ENCODE peak calls at places on chromosome 22, in five cellular contexts. O is CD4-positive, CD25-positive, alpha-beta regulatory T cell; A is CD4-positive, alpha-beta T cell; P is esophagus squamous epithelium; B is mesenchymal stem cell. K is an unnamed sample.

GRCh38 chr22:44378380-44378779 is 65.6 kb upstream of the SHISAL1 start:
- DNase-seq in O (no peak), A (no peak), B (no peak), P (no peak), K (no peak)

GRCh38 chr22:25404923-25405853 is 159.3 kb upstream of the GRK3 start:
- DNase-seq in O (peak; percentile 55), A (peak; percentile 31), P (no peak), B (peak; percentile 76), K (peak; percentile 93)

GRCh38 chr22:49966041-49966715 is 5.6 kb downstream of the PIM3 start:
- DNase-seq in P (no peak), B (no peak), O (no peak), A (peak; percentile 2), K (peak; percentile 51)

GRCh38 chr22:37817705-37818311 is 5.4 kb upstream of the GALR3 start:
- DNase-seq in B (peak; percentile 84), O (peak; percentile 74), P (no peak), A (peak; percentile 71), K (peak; percentile 94)

GRCh38 chr22:49735411-49736311 is 92.0 kb downstream of the BRD1 start:
- DNase-seq in O (no peak), B (no peak), A (no peak), P (no peak), K (no peak)

GRCh38 chr22:26711205-26711958 is 54.0 kb downstream of the MIAT start:
- DNase-seq in B (peak; percentile 84), O (no peak), A (no peak), P (no peak), K (no peak)

GRCh38 chr22:46086577-46087335 is 63.6 kb upstream of the PPARA start:
- DNase-seq in O (no peak), P (no peak), A (no peak), B (no peak), K (peak; percentile 42)

GRCh38 chr22:25048659-25049657 is 96.4 kb downstream of the KIAA1671 start:
- DNase-seq in P (no peak), B (peak; percentile 61), A (peak; percentile 64), O (peak; percentile 56), K (peak; percentile 73)

GRCh38 chr22:41782751-41783150 is 17.7 kb upstream of the CCDC134 start:
- DNase-seq in P (no peak), B (no peak), O (no peak), A (no peak), K (no peak)

GRCh38 chr22:30140414-30140813 is 60.1 kb downstream of the HORMAD2 start:
- DNase-seq in P (no peak), A (no peak), O (no peak), B (no peak), K (no peak)

GRCh38 chr22:41620646-41621098 is at the start of gene DESI1:
- DNase-seq in A (no peak), P (no peak), O (no peak), B (no peak), K (no peak)

GRCh38 chr22:27756212-27756660 is 45.3 kb downstream of the MN1 start:
- DNase-seq in A (no peak), O (no peak), B (no peak), P (no peak), K (no peak)

GRCh38 chr22:41762980-41763779 is 37.3 kb upstream of the CCDC134 start:
- DNase-seq in B (no peak), A (peak; percentile 16), P (no peak), O (peak; percentile 32), K (no peak)

GRCh38 chr22:30892731-30893221 is 75.8 kb downstream of the MORC2 start:
- DNase-seq in B (no peak), A (no peak), P (no peak), O (no peak), K (no peak)

GRCh38 chr22:45211435-45211834 is 29.3 kb downstream of the KIAA0930 start:
- DNase-seq in P (no peak), B (peak; percentile 39), A (no peak), O (no peak), K (no peak)

GRCh38 chr22:30675436-30675835 is 7.8 kb upstream of the DUSP18 start:
- DNase-seq in P (no peak), B (no peak), A (no peak), O (no peak), K (no peak)

GRCh38 chr22:20256042-20256441 is 12.1 kb downstream of the RTN4R start:
- DNase-seq in P (no peak), B (no peak), A (no peak), O (no peak), K (no peak)

GRCh38 chr22:28986366-28986765 is 75.3 kb downstream of the C22orf31 start:
- DNase-seq in A (no peak), B (peak; percentile 84), O (no peak), P (no peak), K (no peak)

GRCh38 chr22:31569126-31569525 is 72.8 kb downstream of the SFI1 start:
- DNase-seq in A (no peak), P (no peak), B (no peak), O (no peak), K (no peak)

GRCh38 chr22:46442217-46442853 is 95.1 kb downstream of the CELSR1 start:
- DNase-seq in A (no peak), P (no peak), B (no peak), O (no peak), K (no peak)

GRCh38 chr22:25488244-25489020 is 76.0 kb upstream of the GRK3 start:
- DNase-seq in A (no peak), O (no peak), B (peak; percentile 71), P (no peak), K (peak; percentile 81)

GRCh38 chr22:42180349-42180842 is 49.8 kb upstream of the CYP2D6 start:
- DNase-seq in A (peak; percentile 40), O (peak; percentile 79), P (no peak), B (no peak), K (peak; percentile 68)

GRCh38 chr22:38205261-38206128 is 3.7 kb downstream of the MAFF start:
- DNase-seq in O (no peak), A (no peak), B (peak; percentile 47), P (no peak), K (peak; percentile 96)

GRCh38 chr22:29914165-29914564 is 31.2 kb downstream of the MTMR3 start:
- DNase-seq in P (no peak), A (no peak), B (peak; percentile 87), O (no peak), K (no peak)

GRCh38 chr22:45285431-45286058 is 796 bp downstream of the UPK3A start:
- DNase-seq in P (no peak), B (no peak), A (no peak), O (no peak), K (no peak)

GRCh38 chr22:25764270-25765015 is 22.5 kb downstream of the MYO18B start:
- DNase-seq in O (no peak), B (no peak), P (no peak), A (no peak), K (no peak)

GRCh38 chr22:19060356-19061009 is 61.7 kb downstream of the DGCR2 start:
- DNase-seq in B (peak; percentile 71), O (no peak), A (no peak), P (no peak), K (no peak)

GRCh38 chr22:30015846-30016245 is 64.4 kb upstream of the HORMAD2 start:
- DNase-seq in B (peak; percentile 70), A (no peak), P (no peak), O (no peak), K (no peak)

GRCh38 chr22:44200451-44200850 is 19.7 kb downstream of the PARVG start:
- DNase-seq in P (no peak), B (no peak), O (no peak), A (no peak), K (no peak)

DNA sequence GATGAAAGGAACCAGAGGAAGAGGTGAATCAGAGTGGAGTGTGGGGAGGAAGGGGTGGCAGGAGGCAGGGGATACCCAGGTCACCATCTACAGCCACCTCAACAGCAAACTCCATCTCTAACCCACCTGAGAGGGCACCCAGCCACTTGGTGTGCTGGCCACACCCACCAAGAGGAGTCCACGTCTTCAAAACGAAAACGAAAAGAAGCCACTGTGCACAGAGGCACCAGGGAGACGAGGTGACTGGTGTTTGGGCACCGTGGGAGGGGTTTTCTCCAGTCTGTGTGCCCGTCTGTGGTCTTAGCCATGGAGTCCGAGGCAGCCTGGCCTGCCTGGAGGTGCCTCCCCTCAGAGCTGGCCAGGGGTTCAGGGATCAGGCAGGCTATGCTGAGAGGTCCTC is 20.2 kb downstream of the PDGFB start:
- DNase-seq in O (no peak), P (no peak), A (no peak), B (no peak), K (peak; percentile 29)
- H3K27ac ChIP-seq in O (no peak overlapping the region), P (no peak overlapping the region), A (no peak overlapping the region), B (no peak overlapping the region), K (no peak overlapping the region)

GRCh38 chr22:10727393-10727792 is 4800.6 kb upstream of the OR11H1 start:
- DNase-seq in P (no peak), O (no peak), B (no peak), A (no peak), K (no peak)
- H3K9me3 ChIP-seq in P (no peaks in the 10 kb centered on the region), O (peaks cover 48% of the 10 kb centered on the region), B (peaks cover 66% of the 10 kb centered on the region), A (peaks cover 66% of the 10 kb centered on the region), K (peaks cover 6% of the 10 kb centered on the region)

GRCh38 chr22:17808688-17809403 is 34.6 kb upstream of the BID start:
- DNase-seq in A (no peak), B (peak; percentile 49), O (no peak), P (no peak), K (peak; percentile 58)
- H3K27ac ChIP-seq in A (no peak overlapping the region), B (peak overlapping the region; percentile 88), O (no peak overlapping the region), P (no peak overlapping the region), K (no peak overlapping the region)

GRCh38 chr22:22371031-22371541 is 126.5 kb downstream of the VPREB1 start:
- DNase-seq in O (no peak), P (no peak), A (no peak), B (no peak), K (no peak)
- H3K9me3 ChIP-seq in O (no peaks in the 10 kb centered on the region), P (no peaks in the 10 kb centered on the region), A (no peaks in the 10 kb centered on the region), B (no peaks in the 10 kb centered on the region), K (no peaks in the 10 kb centered on the region)

DNA sequence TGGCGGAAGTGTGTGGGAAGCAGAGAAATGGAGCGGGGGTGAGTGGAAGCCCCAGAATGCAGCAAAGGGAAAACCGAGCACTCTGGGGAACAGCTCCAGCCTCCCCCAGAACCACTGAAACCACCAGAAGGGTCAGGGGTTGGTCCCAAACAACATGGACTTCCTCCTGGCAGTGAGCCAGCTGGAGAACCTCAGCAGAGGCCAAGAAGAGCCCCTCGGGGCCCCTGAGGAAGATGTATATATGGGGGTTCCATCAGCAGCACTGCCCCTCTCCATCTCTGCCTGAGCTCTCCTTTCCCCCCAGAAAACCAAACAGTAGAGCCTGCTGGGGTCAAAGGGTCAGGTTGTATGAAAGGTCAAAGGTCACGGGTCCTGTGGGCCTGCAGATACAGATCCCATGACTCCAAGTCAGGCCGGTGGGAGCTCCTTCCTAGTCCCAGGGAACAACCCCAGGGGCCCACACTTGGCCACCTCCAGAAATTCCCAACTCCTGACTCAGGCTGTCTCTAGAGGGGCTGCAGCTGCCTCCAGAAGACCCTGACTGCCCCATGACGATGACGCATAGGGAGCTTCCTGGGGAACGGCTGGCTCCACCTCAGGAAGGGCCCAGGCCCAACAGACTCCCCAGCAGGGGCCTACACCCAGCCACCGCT is 48.5 kb upstream of the TIMP3 start:
- DNase-seq in P (no peak), A (no peak), O (no peak), B (peak; percentile 74), K (peak; percentile 67)
- H3K27ac ChIP-seq in P (peak overlapping the region; percentile 57), A (no peak overlapping the region), O (no peak overlapping the region), B (no peak overlapping the region), K (peak overlapping the region; percentile 6)

DNA sequence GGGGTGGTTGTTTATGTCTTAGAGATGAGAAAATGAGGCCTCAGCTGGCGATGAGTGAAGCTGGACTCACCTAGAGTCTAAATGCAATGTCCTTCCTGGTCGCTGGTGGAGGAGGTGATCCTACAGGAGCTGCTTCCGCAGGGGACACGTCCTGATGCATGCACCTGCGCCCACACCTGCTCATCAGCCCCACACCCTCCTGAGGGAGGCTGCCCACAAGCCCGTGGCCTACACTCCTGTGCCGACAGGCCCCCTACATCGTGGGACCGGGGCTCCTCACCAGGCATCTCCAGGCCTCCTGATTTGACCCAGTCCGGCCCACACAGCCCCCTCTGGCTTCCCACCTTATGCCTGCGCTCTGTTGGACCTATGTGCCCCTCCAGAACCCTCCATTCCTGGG is 857.2 kb downstream of the TBC1D22A start:
- DNase-seq in A (no peak), B (no peak), P (no peak), O (no peak), K (no peak)
- H3K9me3 ChIP-seq in A (no peaks in the 10 kb centered on the region), B (no peaks in the 10 kb centered on the region), P (no peaks in the 10 kb centered on the region), O (no peaks in the 10 kb centered on the region), K (no peaks in the 10 kb centered on the region)